ENCODE peak calls at places on chromosomes 4 and X, in ten cellular contexts. A, R, F, H, C, Z, I, G, B and U are unnamed samples.

GRCh38 chr4:42347076-42347475 is 50.2 kb upstream of the SHISA3 start:
- DNase-seq in Z (no peak), B (no peak), C (no peak), I (no peak), H (no peak), R (no peak), F (no peak), G (no peak), A (no peak), U (no peak)

GRCh38 chr4:5992171-5993062 is 25.8 kb downstream of the C4orf50 start:
- DNase-seq in I (no peak), H (no peak), G (no peak), A (no peak), B (peak; percentile 14), Z (no peak), C (no peak), R (no peak), F (no peak), U (no peak)

GRCh38 chr4:104487105-104487504 is 7.6 kb downstream of the CXXC4 start:
- DNase-seq in I (no peak), C (no peak), H (no peak), A (no peak), F (no peak), G (no peak), Z (no peak), B (peak; percentile 40), R (no peak), U (no peak)

GRCh38 chr4:98939892-98940298 is 11.0 kb upstream of the EIF4E start:
- DNase-seq in H (no peak), F (no peak), C (peak; percentile 68), G (no peak), R (no peak), A (no peak), Z (no peak), B (peak; percentile 31), I (no peak), U (no peak)

GRCh38 chrX:43313035-43313434 is 343.1 kb upstream of the MAOA start:
- DNase-seq in F (no peak), Z (no peak), A (no peak), C (no peak), B (no peak), R (no peak), I (no peak), G (no peak), H (no peak), U (no peak)

GRCh38 chr4:20331642-20332041 is 79.9 kb downstream of the SLIT2 start:
- DNase-seq in G (no peak), B (no peak), R (no peak), A (no peak), Z (no peak), F (no peak), H (no peak), I (no peak), C (no peak), U (no peak)

GRCh38 chr4:44493924-44494323 is 45.3 kb upstream of the KCTD8 start:
- DNase-seq in Z (no peak), F (no peak), C (no peak), H (no peak), G (no peak), I (no peak), R (no peak), B (peak; percentile 16), A (no peak), U (no peak)

GRCh38 chr4:115119804-115120352 is 6.5 kb upstream of the NDST4 start:
- DNase-seq in I (no peak), R (no peak), G (no peak), F (no peak), H (no peak), C (no peak), Z (no peak), B (no peak), A (no peak), U (no peak)

GRCh38 chr4:114081783-114082182 is 102.3 kb upstream of the ARSJ start:
- DNase-seq in A (no peak), G (no peak), H (no peak), C (no peak), Z (no peak), B (no peak), I (no peak), F (no peak), R (no peak), U (no peak)

GRCh38 chr4:168723020-168723419 is 226.2 kb downstream of the PALLD start:
- DNase-seq in B (no peak), I (no peak), A (no peak), F (no peak), G (no peak), Z (no peak), H (no peak), C (peak; percentile 66), R (no peak), U (no peak)

GRCh38 chrX:65576160-65576559 is 41.6 kb upstream of the LAS1L start:
- DNase-seq in B (no peak), A (no peak), F (no peak), H (no peak), C (no peak), Z (no peak), G (no peak), R (no peak), I (no peak), U (no peak)

GRCh38 chr4:12724520-12724919 is 759.6 kb downstream of the RAB28 start:
- DNase-seq in Z (no peak), B (peak; percentile 9), I (no peak), H (no peak), A (no peak), R (no peak), C (no peak), F (no peak), G (no peak), U (no peak)

GRCh38 chrX:153336128-153336894 is 2.4 kb downstream of the ZNF275 start:
- DNase-seq in C (no peak), B (peak; percentile 36), G (no peak), R (no peak), F (no peak), H (no peak), A (no peak), I (no peak), Z (no peak), U (no peak)

GRCh38 chr4:5708171-5708828 is at the start of gene EVC2:
- DNase-seq in I (no peak), G (peak; percentile 23), F (no peak), A (no peak), Z (peak; percentile 5), H (no peak), B (no peak), C (peak; percentile 71), R (no peak), U (no peak)

GRCh38 chr4:90495936-90496335 is 368.7 kb downstream of the CCSER1 start:
- DNase-seq in G (no peak), Z (no peak), F (no peak), B (no peak), H (no peak), R (no peak), I (no peak), C (no peak), A (no peak), U (no peak)

GRCh38 chr4:3313556-3314228 is 20.9 kb downstream of the RGS12 start:
- DNase-seq in C (no peak), G (no peak), F (no peak), H (no peak), I (no peak), R (no peak), A (no peak), B (no peak), Z (no peak), U (no peak)

GRCh38 chr4:116055857-116056827 is 942.7 kb upstream of the NDST4 start:
- DNase-seq in C (no peak), H (no peak), A (no peak), F (no peak), R (no peak), B (peak; percentile 8), Z (no peak), I (no peak), G (no peak), U (no peak)

GRCh38 chr4:174209296-174209695 is 74.2 kb downstream of the FBXO8 start:
- DNase-seq in C (no peak), Z (no peak), A (no peak), R (no peak), I (no peak), F (no peak), B (no peak), H (no peak), G (no peak), U (no peak)

GRCh38 chrX:131792789-131793462 is 230.2 kb upstream of the STK26 start:
- DNase-seq in A (no peak), I (peak; percentile 92), C (peak; percentile 29), B (peak; percentile 65), G (no peak), Z (peak; percentile 74), R (no peak), H (peak; percentile 32), F (no peak), U (peak; percentile 83)

GRCh38 chrX:38256019-38256418 is 35.3 kb upstream of the SRPX start:
- DNase-seq in R (no peak), H (no peak), A (no peak), F (no peak), I (no peak), B (no peak), C (no peak), G (no peak), Z (no peak), U (no peak)

GRCh38 chr4:54661686-54662085 is 3.9 kb downstream of the KIT start:
- DNase-seq in B (no peak), F (no peak), Z (no peak), H (peak; percentile 60), A (no peak), G (no peak), R (no peak), C (peak; percentile 98), I (no peak), U (no peak)

GRCh38 chrX:41906515-41907165 is 16.7 kb downstream of the CASK start:
- DNase-seq in C (no peak), H (no peak), A (no peak), R (no peak), F (no peak), I (no peak), G (peak; percentile 8), Z (no peak), B (no peak), U (no peak)

GRCh38 chr4:4387531-4388311 is 819 bp downstream of the NSG1 start:
- DNase-seq in C (no peak), G (peak; percentile 19), R (no peak), B (no peak), F (no peak), A (no peak), I (no peak), Z (no peak), H (no peak), U (no peak)